ENCODE peak calls at places on chromosomes 4 and X, in nine cellular contexts. F, C, G, U, Z, O, B, L and K are unnamed samples.

GRCh38 chr4:8846864-8847263 is 24.8 kb downstream of the HMX1 start:
- DNase-seq in Z (no peak), C (no peak), O (no peak), L (no peak), U (no peak), G (no peak), B (no peak), F (no peak), K (no peak)

GRCh38 chr4:186104895-186105720 is 604 bp downstream of the FAM149A start:
- DNase-seq in U (no peak), Z (no peak), O (no peak), B (no peak), L (no peak), F (no peak), C (no peak), G (no peak), K (no peak)

GRCh38 chr4:140291259-140291658 is 82.2 kb upstream of the SCOC start:
- DNase-seq in O (no peak), G (no peak), B (no peak), L (no peak), U (no peak), Z (peak), C (no peak), F (no peak), K (no peak)

GRCh38 chr4:102219143-102219542 is 126.1 kb downstream of the SLC39A8 start:
- DNase-seq in G (no peak), C (no peak), Z (no peak), O (no peak), U (no peak), L (no peak), B (no peak), F (no peak), K (no peak)

GRCh38 chr4:48799157-48799556 is 19.1 kb upstream of the FRYL start:
- DNase-seq in O (no peak), Z (peak), B (no peak), L (no peak), C (no peak), F (no peak), U (no peak), G (no peak), K (no peak)

GRCh38 chrX:103616676-103617186 is 9.0 kb downstream of the TCEAL3 start:
- DNase-seq in F (no peak), L (no peak), Z (no peak), C (no peak), O (no peak), B (no peak), G (no peak), U (no peak), K (no peak)

GRCh38 chrX:9466115-9466495 is 1.2 kb downstream of the TBL1X start:
- DNase-seq in O (no peak), G (peak), Z (peak), U (no peak), L (peak), C (no peak), B (no peak), F (no peak), K (no peak)

GRCh38 chr4:118858779-118859178 is 22.9 kb upstream of the SEC24D start:
- DNase-seq in L (no peak), O (no peak), G (no peak), C (no peak), B (no peak), U (no peak), Z (no peak), F (no peak), K (no peak)

GRCh38 chr4:54227261-54228063 is 1.6 kb upstream of the PDGFRA start:
- DNase-seq in C (no peak), U (peak), L (no peak), B (no peak), F (no peak), O (no peak), Z (peak), G (peak), K (no peak)